ENCODE peak calls at places on chromosomes 12 and 14, in eight cellular contexts. Z, H, F, U, I, R, T and K are unnamed samples.

GRCh38 chr14:96666088-96666487 is 131.1 kb upstream of the VRK1 start:
- DNase-seq in U (no peak), I (no peak), Z (no peak), H (no peak), R (no peak), T (no peak), F (no peak), K (no peak)

GRCh38 chr12:96198970-96199369 is 4.8 kb downstream of the ELK3 start:
- DNase-seq in T (no peak), R (peak), H (no peak), I (peak), F (no peak), U (no peak), Z (no peak), K (no peak)

GRCh38 chr12:10165421-10165820 is 6.5 kb downstream of the OLR1 start:
- DNase-seq in U (no peak), H (no peak), F (no peak), T (no peak), R (no peak), I (no peak), Z (no peak), K (no peak)

GRCh38 chr12:54603173-54603814 is 14.8 kb upstream of the PPP1R1A start:
- DNase-seq in R (peak), H (peak), Z (peak), U (peak), T (peak), I (no peak), F (peak), K (no peak)

GRCh38 chr12:47707905-47708543 is 2.2 kb upstream of the RPAP3 start:
- DNase-seq in U (peak), F (no peak), I (no peak), T (no peak), Z (no peak), H (no peak), R (no peak), K (no peak)

GRCh38 chr12:55818140-55818728 is 393 bp downstream of the ORMDL2 start:
- DNase-seq in F (no peak), I (no peak), T (no peak), R (peak), Z (no peak), U (no peak), H (no peak), K (no peak)

GRCh38 chr14:74515891-74516412 is 22.4 kb downstream of the ISCA2 start:
- DNase-seq in T (no peak), Z (no peak), H (no peak), U (no peak), F (no peak), I (no peak), R (no peak), K (no peak)

GRCh38 chr12:127054531-127054930 is 1212.4 kb upstream of the TMEM132C start:
- DNase-seq in H (no peak), Z (no peak), U (no peak), I (peak), R (peak), T (no peak), F (no peak), K (no peak)

GRCh38 chr14:95464524-95464923 is 51.9 kb downstream of the SYNE3 start:
- DNase-seq in U (peak), T (no peak), R (no peak), Z (no peak), F (no peak), I (no peak), H (no peak), K (no peak)

GRCh38 chr14:88879016-88879415 is 54.6 kb downstream of the TTC8 start:
- DNase-seq in U (no peak), H (no peak), T (no peak), R (peak), Z (no peak), I (peak), F (no peak), K (no peak)

GRCh38 chr14:92729632-92730358 is 18.6 kb downstream of the LGMN start:
- DNase-seq in I (no peak), F (no peak), U (no peak), H (no peak), Z (no peak), T (no peak), R (no peak), K (no peak)

GRCh38 chr14:94532462-94532861 is 23.2 kb upstream of the SERPINA12 start:
- DNase-seq in F (no peak), H (no peak), Z (no peak), U (no peak), I (no peak), T (no peak), R (peak), K (no peak)

GRCh38 chr12:718756-719138 is 33.6 kb upstream of the WNK1 start:
- DNase-seq in F (no peak), R (no peak), H (no peak), U (no peak), Z (no peak), I (no peak), T (no peak), K (no peak)

GRCh38 chr12:124833693-124834122 is 30.0 kb downstream of the SCARB1 start:
- DNase-seq in H (peak), F (peak), T (peak), Z (no peak), I (no peak), R (no peak), U (no peak), K (no peak)